ENCODE peak calls at places on chromosomes 13 and 19, in six cellular contexts. W, M, F, A, Y and U are unnamed samples.

GRCh38 chr13:51612867-51613266 is 28.6 kb downstream of the WDFY2 start:
- DNase-seq in W (no peak), M (no peak), F (no peak), A (no peak), Y (no peak), U (no peak)

GRCh38 chr19:18591735-18592385 is 3.3 kb downstream of the REX1BD start:
- DNase-seq in W (no peak), M (no peak), F (no peak), A (no peak), Y (no peak), U (no peak)

GRCh38 chr19:19566306-19566705 is 28.2 kb downstream of the CILP2 start:
- DNase-seq in W (no peak), M (no peak), F (no peak), A (no peak), Y (no peak), U (no peak)

GRCh38 chr19:42115219-42115618 is 17.0 kb downstream of the POU2F2 start:
- DNase-seq in W (no peak), M (no peak), F (no peak), A (no peak), Y (no peak), U (no peak)

GRCh38 chr13:51221674-51222509 is at the start of gene FAM124A:
- DNase-seq in W (peak), M (no peak), F (peak), A (no peak), Y (peak), U (peak)

GRCh38 chr13:50126378-50127016 is 111.3 kb downstream of the KCNRG start:
- DNase-seq in W (peak), M (peak), F (no peak), A (no peak), Y (no peak), U (no peak)

GRCh38 chr19:39399684-39400465 is 6.8 kb upstream of the ZFP36 start:
- DNase-seq in W (no peak), M (no peak), F (no peak), A (no peak), Y (no peak), U (no peak)

GRCh38 chr13:98419786-98420559 is 156.9 kb downstream of the STK24 start:
- DNase-seq in W (no peak), M (no peak), F (no peak), A (no peak), Y (no peak), U (no peak)

GRCh38 chr13:39527961-39528720 is 74.9 kb downstream of the LHFPL6 start:
- DNase-seq in W (no peak), M (no peak), F (no peak), A (no peak), Y (no peak), U (peak)

GRCh38 chr13:99133230-99133629 is 67.4 kb upstream of the UBAC2 start:
- DNase-seq in W (no peak), M (no peak), F (no peak), A (no peak), Y (no peak), U (no peak)

GRCh38 chr13:71864094-71864980 is 2.7 kb downstream of the DACH1 start:
- DNase-seq in W (peak), M (no peak), F (no peak), A (no peak), Y (peak), U (no peak)

GRCh38 chr19:5288347-5288739 is 52.3 kb downstream of the PTPRS start:
- DNase-seq in W (no peak), M (no peak), F (no peak), A (no peak), Y (no peak), U (no peak)

GRCh38 chr13:42102961-42103688 is 54.7 kb downstream of the DGKH start:
- DNase-seq in W (no peak), M (no peak), F (no peak), A (no peak), Y (no peak), U (no peak)

GRCh38 chr13:64801768-64802167 is 2428.4 kb downstream of the PCDH9 start:
- DNase-seq in W (no peak), M (no peak), F (no peak), A (no peak), Y (no peak), U (no peak)

GRCh38 chr19:17137417-17137816 is 61.8 kb downstream of the MYO9B start:
- DNase-seq in W (no peak), M (no peak), F (no peak), A (no peak), Y (no peak), U (no peak)

GRCh38 chr19:47540748-47541147 is 25.9 kb upstream of the NAPA start:
- DNase-seq in W (peak), M (peak), F (no peak), A (no peak), Y (no peak), U (no peak)

GRCh38 chr19:49437231-49437630 is 4.1 kb downstream of the SLC17A7 start:
- DNase-seq in W (no peak), M (no peak), F (no peak), A (no peak), Y (no peak), U (no peak)

GRCh38 chr19:41226053-41226873 is 7.2 kb downstream of the AXL start:
- DNase-seq in W (peak), M (peak), F (peak), A (no peak), Y (peak), U (peak)

GRCh38 chr19:36417752-36418286 is 625 bp downstream of the ZFP82 start:
- DNase-seq in W (peak), M (no peak), F (peak), A (no peak), Y (peak), U (no peak)

GRCh38 chr19:45630463-45630862 is 8.7 kb downstream of the EML2 start:
- DNase-seq in W (no peak), M (no peak), F (no peak), A (peak), Y (no peak), U (peak)

GRCh38 chr19:47650695-47651094 is 41.8 kb downstream of the BICRA start:
- DNase-seq in W (no peak), M (no peak), F (no peak), A (no peak), Y (no peak), U (no peak)

GRCh38 chr19:47582320-47582909 is 9.5 kb upstream of the ZNF541 start:
- DNase-seq in W (no peak), M (no peak), F (no peak), A (no peak), Y (no peak), U (no peak)

GRCh38 chr19:11064831-11065303 is 24.4 kb upstream of the LDLR start:
- DNase-seq in W (peak), M (no peak), F (peak), A (no peak), Y (no peak), U (no peak)

GRCh38 chr13:101785858-101786257 is 333.4 kb downstream of the ITGBL1 start:
- DNase-seq in W (peak), M (peak), F (no peak), A (no peak), Y (peak), U (peak)

GRCh38 chr19:38815059-38816001 is 2.6 kb upstream of the LGALS4 start:
- DNase-seq in W (no peak), M (no peak), F (peak), A (no peak), Y (no peak), U (no peak)

GRCh38 chr19:47340477-47341208 is 8.5 kb upstream of the DHX34 start:
- DNase-seq in W (no peak), M (no peak), F (no peak), A (no peak), Y (no peak), U (no peak)

GRCh38 chr19:14649020-14649419 is 25.6 kb downstream of the ADGRE3 start:
- DNase-seq in W (no peak), M (no peak), F (no peak), A (no peak), Y (no peak), U (no peak)

GRCh38 chr19:7526093-7526929 is 3.9 kb downstream of the MCOLN1 start:
- DNase-seq in W (no peak), M (no peak), F (no peak), A (no peak), Y (no peak), U (no peak)

GRCh38 chr13:75869981-75870380 is 233.9 kb downstream of the LMO7 start:
- DNase-seq in W (no peak), M (no peak), F (no peak), A (no peak), Y (no peak), U (no peak)
- TF ChIP-seq ATF3 in W (no peak), M (no peak), F (no peak), A (no peak), Y (no peak), U (no peak)

GRCh38 chr19:50646074-50646807 is 3.0 kb upstream of the C19orf81 start:
- DNase-seq in W (no peak), M (no peak), F (peak), A (no peak), Y (no peak), U (peak)

GRCh38 chr19:50648659-50649058 is 586 bp upstream of the C19orf81 start:
- DNase-seq in W (no peak), M (no peak), F (no peak), A (no peak), Y (no peak), U (no peak)

GRCh38 chr19:50647879-50648615 is 1.2 kb upstream of the C19orf81 start:
- DNase-seq in W (no peak), M (no peak), F (no peak), A (peak), Y (no peak), U (no peak)

GRCh38 chr19:50644315-50644915 is 4.7 kb upstream of the SYT3 start:
- DNase-seq in W (no peak), M (no peak), F (no peak), A (no peak), Y (no peak), U (no peak)

GRCh38 chr19:50645107-50645506 is 4.1 kb upstream of the C19orf81 start:
- DNase-seq in W (no peak), M (no peak), F (no peak), A (no peak), Y (no peak), U (no peak)
- TF ChIP-seq ATF3 in W (no peak), M (no peak), F (no peak), A (no peak), Y (no peak), U (no peak)

GRCh38 chr13:30038884-30039283 is 188.5 kb upstream of the UBL3 start:
- DNase-seq in W (no peak), M (no peak), F (no peak), A (no peak), Y (no peak), U (no peak)
- TF ChIP-seq ATF3 in W (no peak), M (no peak), F (no peak), A (no peak), Y (no peak), U (no peak)

DNA sequence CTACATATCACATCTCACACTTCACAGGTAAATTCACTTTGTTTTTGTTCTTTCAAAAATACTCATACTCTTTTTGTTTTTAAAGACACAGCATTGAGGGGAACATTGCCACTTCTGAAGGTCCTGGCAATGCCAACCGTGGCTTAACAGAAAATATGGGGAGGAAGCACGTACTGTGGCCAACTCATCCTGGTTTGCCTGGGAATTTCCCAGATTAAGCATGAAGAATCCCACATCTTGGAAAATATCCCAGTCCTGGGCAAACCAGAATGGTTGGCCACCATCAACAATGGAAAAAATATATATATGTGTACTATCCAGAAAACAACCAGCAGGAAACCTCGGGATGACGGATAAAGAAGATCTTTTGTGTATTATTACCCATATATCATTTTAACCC is 1032.2 kb upstream of the SLC10A2 start:
- DNase-seq in W (no peak), M (no peak), F (no peak), A (no peak), Y (no peak), U (no peak)
- TF ChIP-seq ATF3 in W (no peak), M (no peak), F (no peak), A (no peak), Y (no peak), U (no peak)